ENCODE peak calls at places on chromosomes 12 and 14, in four cellular contexts. C is H9, J is IMR-90, D is H1. E is an unnamed sample.

GRCh38 chr12:40105515-40106201 is at the start of gene SLC2A13:
- DNase-seq in J (peak; percentile 59), D (peak; percentile 44), C (peak; percentile 85), E (peak; percentile 66)

GRCh38 chr12:3262466-3262865 is 185.3 kb downstream of the TSPAN9 start:
- DNase-seq in D (no peak), J (no peak), C (no peak), E (no peak)

GRCh38 chr14:104293851-104294627 is 155.7 kb downstream of the KIF26A start:
- DNase-seq in D (no peak), C (peak; percentile 50), J (no peak), E (no peak)

GRCh38 chr12:121391619-121392324 is 8.1 kb upstream of the RNF34 start:
- DNase-seq in C (no peak), D (no peak), J (peak; percentile 61), E (no peak)

GRCh38 chr12:46717848-46718247 is 107.9 kb downstream of the SLC38A4 start:
- DNase-seq in D (no peak), C (no peak), J (no peak), E (no peak)

GRCh38 chr12:68352067-68352466 is 19.9 kb upstream of the MDM1 start:
- DNase-seq in D (no peak), J (peak; percentile 77), C (no peak), E (no peak)

GRCh38 chr14:100670017-100670974 is 56.4 kb upstream of the DLK1 start:
- DNase-seq in J (no peak), C (no peak), D (no peak), E (no peak)

GRCh38 chr12:101552277-101552676 is 42.5 kb upstream of the MYBPC1 start:
- DNase-seq in J (peak; percentile 65), D (no peak), C (no peak), E (no peak)

GRCh38 chr12:125687820-125688219 is 622.6 kb downstream of the AACS start:
- DNase-seq in D (no peak), C (no peak), J (no peak), E (no peak)

GRCh38 chr12:3743803-3744202 is 9.1 kb downstream of the CRACR2A start:
- DNase-seq in J (no peak), D (no peak), C (no peak), E (no peak)

GRCh38 chr12:104454997-104455396 is 1.8 kb upstream of the CHST11 start:
- DNase-seq in D (no peak), J (peak; percentile 44), C (no peak), E (no peak)

GRCh38 chr14:96071561-96071960 is 32.4 kb downstream of the C14orf132 start:
- DNase-seq in J (no peak), C (peak; percentile 20), D (no peak), E (no peak)

GRCh38 chr14:44995196-44995595 is 33.2 kb downstream of the TOGARAM1 start:
- DNase-seq in D (no peak), C (no peak), J (no peak), E (no peak)

GRCh38 chr14:59126714-59127436 is 61.6 kb upstream of the DAAM1 start:
- DNase-seq in C (no peak), D (no peak), J (peak; percentile 64), E (peak; percentile 48)

GRCh38 chr14:64549805-64550538 is at the start of gene PPP1R36:
- DNase-seq in D (no peak), C (peak; percentile 42), J (no peak), E (no peak)

GRCh38 chr12:29582677-29583076 is 85.2 kb upstream of the OVCH1 start:
- DNase-seq in J (no peak), D (no peak), C (no peak), E (no peak)

GRCh38 chr12:116990971-116991966 is 80.5 kb downstream of the FBXW8 start:
- DNase-seq in D (no peak), J (peak; percentile 83), C (no peak), E (no peak)

GRCh38 chr12:109580272-109580671 is 6.7 kb downstream of the MVK start:
- DNase-seq in J (no peak), D (no peak), C (no peak), E (no peak)

GRCh38 chr14:104157303-104157928 is 19.0 kb downstream of the KIF26A start:
- DNase-seq in D (no peak), J (no peak), C (no peak), E (no peak)

GRCh38 chr12:6927379-6927991 is at the start of gene ATN1:
- DNase-seq in J (peak; percentile 78), C (peak; percentile 88), D (no peak), E (peak; percentile 63)

GRCh38 chr12:6925543-6926279 is 2.0 kb upstream of the ATN1 start:
- DNase-seq in C (peak; percentile 90), J (peak; percentile 90), D (no peak), E (peak; percentile 70)

GRCh38 chr12:6927999-6928702 is 392 bp downstream of the ATN1 start:
- DNase-seq in C (no peak), J (no peak), D (no peak), E (no peak)

GRCh38 chr12:6929806-6930452 is 2.2 kb downstream of the ATN1 start:
- DNase-seq in J (no peak), C (no peak), D (no peak), E (no peak)

GRCh38 chr12:6928703-6929407 is 1.1 kb downstream of the ATN1 start:
- DNase-seq in J (no peak), D (no peak), C (no peak), E (no peak)
- H3K18ac ChIP-seq in J (peak overlapping the region; percentile 0), D (peak overlapping the region; percentile 51), C (no peak overlapping the region), E (peak overlapping the region; percentile 86)

DNA sequence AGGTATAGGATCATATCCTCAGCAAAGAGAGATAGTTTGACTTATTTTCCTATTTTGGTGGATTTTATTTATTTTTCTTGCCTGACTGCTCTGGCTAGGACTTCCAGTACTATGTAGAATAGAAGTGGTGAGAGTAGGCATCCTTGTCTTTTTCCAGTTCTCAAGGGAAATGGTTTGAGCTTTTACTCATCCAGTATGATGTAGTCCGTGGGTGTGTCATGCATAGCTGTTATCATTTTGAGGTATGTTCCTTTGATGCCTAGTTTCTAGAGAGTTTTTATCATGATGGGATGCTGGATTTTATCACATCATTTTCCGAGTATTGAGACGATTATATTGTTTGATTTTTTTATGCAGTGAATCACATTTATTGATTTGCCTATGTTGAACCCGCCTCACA is 97.2 kb downstream of the MGAT4C start:
- DNase-seq in C (no peak), D (no peak), J (peak; percentile 73), E (no peak)
- H4K91ac ChIP-seq in C (no peak overlapping the region), D (no peak overlapping the region), J (no peak overlapping the region), E (no peak overlapping the region)

DNA sequence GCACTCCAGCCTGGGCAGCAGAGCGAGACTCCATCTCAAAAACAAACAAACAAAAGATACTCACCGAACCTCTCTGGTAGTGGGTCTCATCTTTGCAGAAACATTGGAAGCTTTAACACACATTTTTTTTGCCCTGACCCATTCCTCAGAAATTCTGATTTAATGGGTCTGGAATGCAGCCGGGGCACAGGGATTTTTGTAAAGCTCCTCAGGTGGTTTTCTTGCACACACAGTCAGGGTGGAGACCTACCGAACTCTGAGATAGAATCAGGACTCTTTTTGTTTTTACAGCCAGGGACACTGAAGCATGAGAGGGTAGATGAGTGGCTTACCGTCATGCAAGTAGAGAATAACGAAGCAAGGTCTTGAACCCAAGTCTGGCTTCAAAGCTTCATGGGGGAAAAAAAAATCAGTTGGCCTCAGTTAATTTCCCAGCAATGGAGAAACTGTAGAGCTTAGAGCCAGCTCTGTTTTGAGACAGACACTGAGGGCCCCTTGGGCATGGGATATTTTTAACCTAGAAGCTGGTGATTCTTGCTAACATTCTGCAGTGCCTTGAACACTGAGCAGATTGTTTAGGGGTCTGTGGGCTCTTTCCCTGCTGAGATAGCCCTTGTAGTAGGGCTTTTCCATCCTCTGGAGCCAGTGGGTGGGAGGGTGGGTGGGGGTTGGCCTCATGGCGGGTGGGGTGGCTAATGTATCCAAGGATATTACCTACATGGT is 4.8 kb downstream of the RNU4-2 start:
- DNase-seq in D (no peak), J (no peak), C (no peak), E (no peak)
- H3K18ac ChIP-seq in D (no peak overlapping the region), J (no peak overlapping the region), C (no peak overlapping the region), E (no peak overlapping the region)

GRCh38 chr12:53123578-53124351 is 20.5 kb downstream of the SOAT2 start:
- DNase-seq in J (peak; percentile 58), D (no peak), C (no peak), E (no peak)
- H4K91ac ChIP-seq in J (peak overlapping the region; percentile 30), D (no peak overlapping the region), C (no peak overlapping the region), E (no peak overlapping the region)

GRCh38 chr12:93972411-93973208 is 175.8 kb upstream of the PLXNC1 start:
- DNase-seq in J (peak; percentile 75), C (no peak), D (no peak), E (no peak)
- H3K18ac ChIP-seq in J (peak overlapping the region; percentile 59), C (no peak overlapping the region), D (no peak overlapping the region), E (no peak overlapping the region)

GRCh38 chr12:57154076-57154475 is 6.7 kb upstream of the LRP1-AS start:
- DNase-seq in J (no peak), D (no peak), C (no peak), E (no peak)

GRCh38 chr12:57151741-57152407 is 4.5 kb upstream of the LRP1-AS start:
- DNase-seq in C (no peak), D (no peak), J (peak; percentile 74), E (no peak)

GRCh38 chr12:57150400-57150799 is 3.0 kb upstream of the LRP1-AS start:
- DNase-seq in C (no peak), J (no peak), D (no peak), E (no peak)

GRCh38 chr12:57153420-57153997 is 6.1 kb upstream of the LRP1-AS start:
- DNase-seq in C (no peak), D (no peak), J (no peak), E (no peak)

GRCh38 chr12:57152408-57153038 is 5.1 kb upstream of the LRP1-AS start:
- DNase-seq in J (peak; percentile 54), D (no peak), C (no peak), E (no peak)
- H4K91ac ChIP-seq in J (peak overlapping the region; percentile 62), D (no peak overlapping the region), C (no peak overlapping the region), E (no peak overlapping the region)

DNA sequence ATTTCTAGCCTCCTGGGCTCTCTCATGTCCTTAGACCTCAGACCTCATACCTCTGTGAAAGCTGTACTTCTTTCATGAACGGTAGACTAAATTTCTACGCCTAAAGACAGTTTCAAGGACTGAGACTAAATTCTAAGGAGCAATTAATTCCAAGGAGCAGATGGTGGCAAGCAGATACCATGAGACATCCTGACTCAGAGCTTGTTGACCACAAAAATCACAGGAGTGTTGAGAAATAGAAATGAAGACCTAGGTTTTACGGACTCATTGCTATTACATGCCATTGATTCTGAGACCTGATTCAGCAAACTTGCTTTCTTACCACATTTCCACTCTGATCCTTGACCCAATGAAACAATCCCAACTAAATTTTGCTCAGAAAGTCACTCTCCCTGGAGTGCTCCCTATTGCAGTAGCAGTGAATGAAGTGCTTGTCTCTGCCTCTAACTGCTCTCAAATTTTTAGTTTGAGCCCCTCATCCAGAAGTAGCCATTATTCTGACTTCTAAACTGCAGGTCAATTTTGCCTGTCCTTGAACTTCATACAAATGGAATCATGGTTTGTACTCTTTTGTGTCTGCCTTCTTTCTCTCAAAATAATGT is 52.0 kb downstream of the PEX5 start:
- DNase-seq in C (no peak), D (no peak), J (peak; percentile 57), E (no peak)
- H3K18ac ChIP-seq in C (no peak overlapping the region), D (no peak overlapping the region), J (no peak overlapping the region), E (no peak overlapping the region)